ENCODE peak calls at places on chromosomes 13 and 19, in five cellular contexts. J is brain microvascular endothelial cell, W is stomach, G is EL, R is NCI-H1436. L is an unnamed sample.

GRCh38 chr13:21676611-21677021 is 5.7 kb downstream of the FGF9 start:
- DNase-seq in W (peak), J (no peak), G (no peak), R (peak), L (peak)

GRCh38 chr19:18710986-18711751 is 27.7 kb downstream of the CRTC1 start:
- DNase-seq in G (no peak), W (no peak), R (no peak), J (no peak), L (no peak)

GRCh38 chr19:31583148-31583547 is 233.9 kb upstream of the TSHZ3 start:
- DNase-seq in J (no peak), W (no peak), G (no peak), R (no peak), L (no peak)

GRCh38 chr13:86446311-86446710 is 647.1 kb upstream of the SLITRK6 start:
- DNase-seq in R (no peak), W (no peak), J (peak), G (no peak), L (peak)

GRCh38 chr19:17329061-17329767 is 5.4 kb downstream of the ANO8 start:
- DNase-seq in G (no peak), R (no peak), J (no peak), W (no peak), L (no peak)

GRCh38 chr19:44677019-44677809 is 5.9 kb downstream of the CEACAM19 start:
- DNase-seq in R (no peak), G (peak), W (no peak), J (peak), L (no peak)

GRCh38 chr19:1490020-1490310 is 185 bp downstream of the PCSK4 start:
- DNase-seq in W (no peak), R (no peak), J (no peak), G (no peak), L (no peak)

GRCh38 chr19:1290245-1290698 is 4.6 kb downstream of the EFNA2 start:
- DNase-seq in G (no peak), R (no peak), W (no peak), J (no peak), L (no peak)

GRCh38 chr13:48891586-48891985 is 84.1 kb upstream of the FNDC3A start:
- DNase-seq in R (no peak), W (no peak), J (peak), G (peak), L (no peak)

GRCh38 chr19:33905937-33906577 is 109.4 kb downstream of the KCTD15 start:
- DNase-seq in G (peak), J (peak), W (peak), R (no peak), L (no peak)

GRCh38 chr13:44031555-44031954 is 151.9 kb downstream of the LACC1 start:
- DNase-seq in G (no peak), R (no peak), W (no peak), J (no peak), L (no peak)

GRCh38 chr13:73948848-73949529 is 185.2 kb downstream of the KLF12 start:
- DNase-seq in R (no peak), W (no peak), G (no peak), J (no peak), L (no peak)

GRCh38 chr13:22173605-22174004 is 502.7 kb downstream of the FGF9 start:
- DNase-seq in J (no peak), R (no peak), G (no peak), W (no peak), L (no peak)

GRCh38 chr13:39130298-39130697 is 92.0 kb downstream of the NHLRC3 start:
- DNase-seq in J (no peak), W (no peak), G (no peak), R (no peak), L (peak)

GRCh38 chr19:32172761-32173160 is 172.6 kb upstream of the ZNF507 start:
- DNase-seq in G (no peak), W (no peak), J (no peak), R (no peak), L (no peak)

GRCh38 chr13:54965881-54966280 is 1937.3 kb downstream of the OLFM4 start:
- DNase-seq in W (no peak), G (no peak), R (no peak), J (no peak), L (no peak)

GRCh38 chr13:20160346-20161274 is at the start of gene GJA3:
- DNase-seq in J (no peak), W (no peak), G (peak), R (no peak), L (peak)

GRCh38 chr19:18419699-18420460 is 682 bp downstream of the SSBP4 start:
- DNase-seq in G (no peak), R (peak), J (no peak), W (no peak), L (no peak)

GRCh38 chr13:53254495-53254894 is 225.9 kb downstream of the OLFM4 start:
- DNase-seq in J (no peak), G (no peak), W (no peak), R (no peak), L (no peak)

GRCh38 chr13:110457361-110457760 is 104.2 kb downstream of the RAB20 start:
- DNase-seq in W (no peak), R (no peak), J (no peak), G (no peak), L (no peak)

GRCh38 chr13:51246411-51247298 is 24.5 kb downstream of the FAM124A start:
- DNase-seq in J (no peak), R (no peak), G (no peak), W (no peak), L (peak)

GRCh38 chr13:29771247-29771646 is 79.2 kb downstream of the UBL3 start:
- DNase-seq in W (no peak), J (no peak), G (peak), R (peak), L (peak)

GRCh38 chr13:106393776-106394175 is 141.7 kb downstream of the EFNB2 start:
- DNase-seq in W (no peak), J (no peak), R (no peak), G (peak), L (no peak)

GRCh38 chr19:6890938-6891337 is 3.6 kb downstream of the ADGRE1 start:
- DNase-seq in G (no peak), W (no peak), R (no peak), J (no peak), L (no peak)

GRCh38 chr19:28445826-28446225 is 767.1 kb downstream of the UQCRFS1 start:
- DNase-seq in J (no peak), R (no peak), G (no peak), W (no peak), L (no peak)

GRCh38 chr13:31046711-31047279 is 114.3 kb downstream of the TEX26 start:
- DNase-seq in J (peak), G (no peak), W (no peak), R (peak), L (peak)

GRCh38 chr13:97028441-97029299 is 34.4 kb upstream of the OXGR1 start:
- DNase-seq in R (peak), G (peak), W (peak), J (peak), L (peak)

GRCh38 chr13:23871616-23872220 is 17.5 kb downstream of the MIPEP start:
- DNase-seq in G (peak), W (no peak), R (no peak), J (no peak), L (no peak)

GRCh38 chr19:8113017-8113416 is 36.4 kb downstream of the FBN3 start:
- DNase-seq in J (no peak), R (no peak), W (no peak), G (no peak), L (no peak)

GRCh38 chr13:59409211-59409610 is 754.5 kb downstream of the DIAPH3 start:
- DNase-seq in W (peak), G (no peak), J (peak), R (no peak), L (peak)

GRCh38 chr19:49224856-49225255 is 67.3 kb downstream of the TRPM4 start:
- DNase-seq in W (peak), J (peak), G (peak), R (peak), L (peak)

GRCh38 chr19:1101337-1101698 is 2.5 kb upstream of the GPX4 start:
- DNase-seq in R (no peak), J (no peak), W (peak), G (no peak), L (no peak)

GRCh38 chr19:42277821-42278809 is 9.1 kb downstream of the CIC start:
- DNase-seq in G (peak), J (no peak), W (no peak), R (no peak), L (no peak)

GRCh38 chr19:51706296-51706695 is 13.2 kb downstream of the SPACA6 start:
- DNase-seq in J (no peak), G (no peak), R (no peak), W (no peak), L (no peak)

GRCh38 chr19:13269348-13269747 is 119.1 kb downstream of the IER2 start:
- DNase-seq in R (no peak), J (no peak), W (no peak), G (no peak), L (no peak)

GRCh38 chr13:52961196-52961845 is 67.3 kb upstream of the OLFM4 start:
- DNase-seq in R (no peak), G (no peak), J (no peak), W (no peak), L (no peak)

L was measured in NCI-H345.